ENCODE peak calls at places on chromosomes 4 and X, in four cellular contexts. T is lower leg skin, P is ascending aorta, I is fibroblast of lung. E is an unnamed sample.

GRCh38 chr4:108397850-108398249 is 222.5 kb upstream of the RPL34 start:
- DNase-seq in T (no peak), P (no peak), I (no peak), E (no peak)

GRCh38 chrX:68994135-68994882 is 165.5 kb downstream of the EFNB1 start:
- DNase-seq in T (peak; percentile 77), P (no peak), I (no peak), E (peak; percentile 54)

GRCh38 chr4:47933798-47934197 is 19.4 kb upstream of the NFXL1 start:
- DNase-seq in T (no peak), P (no peak), I (peak; percentile 76), E (no peak)

GRCh38 chr4:2354127-2354526 is 64.3 kb downstream of the ZFYVE28 start:
- DNase-seq in T (no peak), P (no peak), I (peak; percentile 27), E (no peak)

GRCh38 chrX:129522184-129523059 is 868 bp downstream of the SMARCA1 start:
- DNase-seq in T (no peak), P (no peak), I (peak; percentile 60), E (no peak)

GRCh38 chrX:40625294-40625693 is 2.1 kb downstream of the MPC1L start:
- DNase-seq in T (no peak), P (no peak), I (no peak), E (no peak)

GRCh38 chrX:9252182-9252581 is 212.7 kb upstream of the TBL1X start:
- DNase-seq in T (no peak), P (no peak), I (no peak), E (no peak)

GRCh38 chr4:56976878-56977320 is 507 bp downstream of the NOA1 start:
- DNase-seq in T (no peak), P (no peak), I (no peak), E (no peak)

GRCh38 chrX:136711147-136711546 is 63.2 kb downstream of the CD40LG start:
- DNase-seq in T (no peak), P (no peak), I (peak; percentile 54), E (no peak)

GRCh38 chrX:148500428-148501120 is at the start of gene AFF2:
- DNase-seq in T (no peak), P (no peak), I (peak; percentile 16), E (peak; percentile 49)

GRCh38 chr4:6087669-6088068 is 69.4 kb upstream of the C4orf50 start:
- DNase-seq in T (peak; percentile 45), P (no peak), I (no peak), E (no peak)

GRCh38 chrX:69027181-69028005 is 137.9 kb downstream of the PJA1 start:
- DNase-seq in T (peak; percentile 77), P (no peak), I (peak; percentile 83), E (no peak)

GRCh38 chr4:183140911-183141320 is 41.9 kb downstream of the WWC2 start:
- DNase-seq in T (no peak), P (no peak), I (no peak), E (no peak)

GRCh38 chr4:52103314-52103713 is 52.2 kb downstream of the SPATA18 start:
- DNase-seq in T (no peak), P (no peak), I (peak; percentile 19), E (no peak)

GRCh38 chr4:891747-892146 is 40.4 kb downstream of the GAK start:
- DNase-seq in T (no peak), P (no peak), I (no peak), E (no peak)

GRCh38 chrX:4708970-4709760 is 995.7 kb upstream of the PRKX start:
- DNase-seq in T (no peak), P (no peak), I (no peak), E (no peak)

GRCh38 chr4:2393353-2394270 is 24.8 kb downstream of the ZFYVE28 start:
- DNase-seq in T (no peak), P (no peak), I (no peak), E (no peak)

GRCh38 chr4:42074294-42074693 is 78.2 kb downstream of the BEND4 start:
- DNase-seq in T (no peak), P (no peak), I (no peak), E (no peak)

GRCh38 chr4:173365359-173365996 is 5.3 kb upstream of the SAP30 start:
- DNase-seq in T (no peak), P (no peak), I (no peak), E (no peak)

GRCh38 chr4:112423591-112423990 is 92.4 kb downstream of the NEUROG2 start:
- DNase-seq in T (no peak), P (no peak), I (peak; percentile 35), E (no peak)

GRCh38 chr4:94802091-94802490 is 44.3 kb downstream of the BMPR1B start:
- DNase-seq in T (no peak), P (no peak), I (no peak), E (no peak)

GRCh38 chrX:1477801-1478458 is 25.2 kb upstream of the ASMTL start:
- DNase-seq in T (peak; percentile 43), P (no peak), I (no peak), E (no peak)

GRCh38 chr4:145882594-145882993 is 56.0 kb downstream of the ZNF827 start:
- DNase-seq in T (no peak), P (no peak), I (no peak), E (no peak)

DNA sequence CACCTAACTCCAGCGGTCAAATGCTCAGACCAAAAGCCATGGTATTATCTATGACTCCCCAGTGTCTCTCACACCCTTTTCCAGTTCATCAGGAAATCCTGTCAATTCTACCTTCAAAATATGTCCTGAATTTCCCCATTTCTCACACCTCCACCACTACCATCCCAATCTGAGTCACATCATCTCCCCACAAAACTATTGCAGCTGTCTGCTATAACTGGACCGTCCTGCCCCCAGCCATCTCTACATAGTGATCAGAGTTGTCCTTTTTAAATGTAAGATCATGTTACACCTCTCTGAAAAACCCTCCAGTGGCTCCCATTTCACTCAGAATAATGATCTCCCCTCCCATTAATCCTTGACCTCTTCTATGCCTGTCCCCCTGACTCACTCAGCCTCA is 6.8 kb upstream of the ODAPH start:
- DNase-seq in T (no peak), P (no peak), I (no peak), E (no peak)
- TF ChIP-seq CTCF in T (no peak), P (no peak), I (no peak), E (no peak)

GRCh38 chr4:132565542-132565941 is 583.6 kb upstream of the PCDH10 start:
- DNase-seq in T (no peak), P (no peak), I (no peak), E (no peak)

GRCh38 chr4:132564920-132565319 is 584.2 kb upstream of the PCDH10 start:
- DNase-seq in T (no peak), P (no peak), I (no peak), E (no peak)
- TF ChIP-seq CTCF in T (no peak), P (no peak), I (no peak), E (no peak)

GRCh38 chr4:149952101-149952500 is 126.1 kb upstream of the DCLK2 start:
- DNase-seq in T (no peak), P (no peak), I (no peak), E (no peak)
- TF ChIP-seq CTCF in T (no peak), P (no peak), I (no peak), E (no peak)

DNA sequence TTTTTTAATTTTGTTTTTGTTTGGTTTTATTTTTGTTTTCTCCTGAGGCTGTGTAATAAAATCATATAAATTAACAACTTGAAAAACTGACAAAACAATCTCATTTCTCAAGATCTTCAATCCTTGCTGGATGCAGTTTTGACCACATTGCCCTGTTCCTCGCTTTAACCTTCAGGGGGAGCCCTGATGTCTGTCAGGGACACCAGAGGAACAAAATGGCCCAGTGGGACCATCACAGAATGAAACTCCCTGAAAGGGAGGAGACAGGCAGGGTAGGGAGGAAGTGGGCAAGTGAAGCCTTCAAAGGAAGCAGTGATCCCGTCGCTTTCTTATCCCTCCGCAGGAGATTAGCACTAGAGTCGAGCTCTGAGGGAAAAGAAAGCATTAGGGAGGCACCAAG is 274.9 kb upstream of the LDB2 start:
- DNase-seq in T (no peak), P (no peak), I (no peak), E (no peak)
- TF ChIP-seq CTCF in T (no peak), P (no peak), I (peak; percentile 28), E (no peak)

DNA sequence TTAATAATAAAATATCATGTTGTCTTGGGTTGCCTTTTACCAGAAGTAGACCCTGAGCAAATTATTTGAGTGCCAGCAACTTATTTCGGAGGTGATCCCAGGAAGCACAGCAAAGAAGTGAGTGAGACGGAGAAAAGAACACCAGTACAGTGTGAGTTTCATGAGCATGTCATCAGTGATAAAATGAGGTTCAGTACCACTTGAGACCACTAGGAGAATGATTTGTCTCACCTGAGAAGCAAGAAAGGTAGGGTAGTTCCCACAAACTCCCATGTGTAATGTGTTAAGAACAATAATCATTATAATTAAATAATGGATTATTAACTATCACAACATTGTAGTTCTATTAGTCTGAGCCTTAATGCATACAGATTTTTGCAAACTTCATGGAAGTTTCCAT is 112.8 kb upstream of the DMD start:
- DNase-seq in T (no peak), P (no peak), I (no peak), E (no peak)
- TF ChIP-seq CTCF in T (no peak), P (no peak), I (peak; percentile 8), E (no peak)

GRCh38 chr4:106186201-106186600 is 129.8 kb downstream of the TBCK start:
- DNase-seq in T (no peak), P (no peak), I (no peak), E (no peak)
- TF ChIP-seq CTCF in T (no peak), P (no peak), I (no peak), E (no peak)